ENCODE peak calls at places on chromosomes 6 and 20, in ten cellular contexts. L is Caki2; P is RPMI8226; D is GM12864; H is RWPE1; M is PC-9; E is amniotic epithelial cell; I is GDM1; A is stimulated activated CD8-positive, alpha-beta memory T cell treated with anti-CD3 and anti-CD28 coated beads, Interleukin-4, amount 100 ng/mL, for 48 hours; K is activated naive CD8-positive, alpha-beta T cell treated with anti-CD3 and anti-CD28 coated beads, Interleukin-2, amount 10 ng/mL, durations not matched to agents 7 days and 5 days. Y is an unnamed sample.

GRCh38 chr20:57231161-57231560 is 35.3 kb downstream of the BMP7 start:
- DNase-seq in H (no peak), I (no peak), M (no peak), P (no peak), K (no peak), E (no peak), D (no peak), A (no peak), L (no peak), Y (no peak)

GRCh38 chr20:1929460-1929859 is 34.3 kb downstream of the SIRPA start:
- DNase-seq in H (no peak), I (no peak), A (no peak), D (no peak), L (no peak), K (no peak), M (no peak), E (no peak), P (no peak), Y (no peak)

GRCh38 chr6:151052021-151052646 is 186.6 kb downstream of the MTHFD1L start:
- DNase-seq in E (no peak), L (no peak), A (no peak), H (peak), P (no peak), D (no peak), I (no peak), K (no peak), M (peak), Y (peak)

GRCh38 chr20:60525397-60525796 is 567.2 kb downstream of the CDH26 start:
- DNase-seq in E (no peak), D (no peak), A (no peak), M (no peak), L (no peak), H (no peak), K (no peak), I (no peak), P (no peak), Y (no peak)

GRCh38 chr6:132054525-132054924 is 103.4 kb upstream of the CCN2 start:
- DNase-seq in L (no peak), K (no peak), P (no peak), M (no peak), D (no peak), H (peak), A (no peak), I (no peak), E (peak), Y (no peak)

GRCh38 chr20:8693709-8694108 is 375.2 kb upstream of the PLCB4 start:
- DNase-seq in E (peak), K (no peak), P (no peak), A (no peak), I (no peak), L (no peak), D (no peak), M (no peak), H (peak), Y (no peak)

GRCh38 chr20:10079964-10080363 is 45.2 kb downstream of the ANKEF1 start:
- DNase-seq in I (no peak), E (peak), A (no peak), H (peak), K (no peak), L (no peak), M (peak), D (no peak), P (no peak), Y (peak)

GRCh38 chr6:117605169-117605826 is 3.0 kb upstream of the GOPC start:
- DNase-seq in K (no peak), H (peak), E (peak), L (peak), I (peak), M (peak), P (peak), D (peak), A (peak), Y (peak)

GRCh38 chr6:91276315-91276714 is 689.4 kb upstream of the MAP3K7 start:
- DNase-seq in A (no peak), L (peak), K (no peak), M (no peak), E (peak), I (no peak), P (peak), D (no peak), H (peak), Y (no peak)

GRCh38 chr6:4994741-4995140 is 9.1 kb downstream of the RPP40 start:
- DNase-seq in D (no peak), E (no peak), M (no peak), P (no peak), L (no peak), H (no peak), I (no peak), K (no peak), A (no peak), Y (no peak)

GRCh38 chr6:35698858-35699257 is 10.1 kb upstream of the FKBP5 start:
- DNase-seq in K (no peak), P (no peak), H (no peak), E (no peak), I (no peak), M (no peak), A (no peak), D (no peak), L (no peak), Y (no peak)

GRCh38 chr6:14770572-14770971 is 475.3 kb upstream of the JARID2 start:
- DNase-seq in K (no peak), H (no peak), L (no peak), I (no peak), E (peak), M (no peak), D (no peak), P (no peak), A (no peak), Y (no peak)

GRCh38 chr6:87907521-87907920 is 140.1 kb upstream of the SPACA1 start:
- DNase-seq in K (peak), M (no peak), D (no peak), I (no peak), P (no peak), A (no peak), H (no peak), E (peak), L (no peak), Y (no peak)

GRCh38 chr6:143325379-143326140 is 124.9 kb downstream of the ADAT2 start:
- DNase-seq in M (peak), A (no peak), P (no peak), I (no peak), K (no peak), D (no peak), L (no peak), H (peak), E (peak), Y (peak)

GRCh38 chr6:163948250-163948649 is 533.7 kb downstream of the QKI start:
- DNase-seq in D (no peak), I (no peak), H (no peak), M (no peak), L (no peak), E (no peak), A (no peak), P (no peak), K (no peak), Y (no peak)

GRCh38 chr6:146339716-146340115 is 203.9 kb upstream of the RAB32 start:
- DNase-seq in I (no peak), L (peak), P (no peak), H (no peak), E (peak), K (no peak), D (no peak), M (peak), A (no peak), Y (no peak)

GRCh38 chr20:44656447-44656846 is 4.9 kb upstream of the ADA start:
- DNase-seq in A (no peak), P (no peak), L (no peak), M (no peak), I (no peak), E (no peak), D (no peak), K (no peak), H (no peak), Y (no peak)

GRCh38 chr6:166738778-166739654 is 112.0 kb upstream of the RPS6KA2 start:
- DNase-seq in D (no peak), H (no peak), K (no peak), A (no peak), P (no peak), L (no peak), M (no peak), I (no peak), E (no peak), Y (no peak)

GRCh38 chr6:99276747-99277146 is 72.7 kb downstream of the FAXC start:
- DNase-seq in D (no peak), P (no peak), H (peak), M (peak), I (no peak), A (no peak), K (no peak), L (no peak), E (peak), Y (no peak)

GRCh38 chr6:43426928-43427405 is 374 bp upstream of the ABCC10 start:
- DNase-seq in I (no peak), H (no peak), M (no peak), P (no peak), D (no peak), E (no peak), L (no peak), A (no peak), K (no peak), Y (no peak)

GRCh38 chr6:104599821-104600658 is 259.7 kb downstream of the HACE1 start:
- DNase-seq in A (no peak), P (no peak), E (peak), M (no peak), I (no peak), L (no peak), D (no peak), K (no peak), H (no peak), Y (no peak)

GRCh38 chr6:22146581-22147468 is 150.0 kb downstream of the PRL start:
- DNase-seq in P (no peak), I (no peak), K (peak), E (no peak), L (no peak), D (no peak), M (no peak), A (no peak), H (no peak), Y (no peak)

Y was measured in keratinocyte.